ENCODE peak calls at places on chromosome X, in four cellular contexts. Q is HepG2, L is H1, F is SK-N-SH. C is an unnamed sample.

GRCh38 chrX:26613951-26614350 is 398.0 kb downstream of the MAGEB5 start:
- DNase-seq in Q (no peak), L (no peak), F (no peak), C (no peak)

GRCh38 chrX:55127692-55128091 is 38.9 kb downstream of the PAGE2 start:
- DNase-seq in Q (no peak), F (no peak), L (no peak), C (no peak)

GRCh38 chrX:47645530-47645929 is 4.8 kb downstream of the ELK1 start:
- DNase-seq in F (no peak), L (no peak), Q (no peak), C (no peak)

GRCh38 chrX:45619290-45619689 is 418.6 kb upstream of the DIPK2B start:
- DNase-seq in L (no peak), Q (no peak), F (no peak), C (no peak)

GRCh38 chrX:45710081-45710801 is 509.6 kb upstream of the DIPK2B start:
- DNase-seq in F (peak), Q (no peak), L (no peak), C (no peak)

GRCh38 chrX:11998944-11999343 is 139.3 kb upstream of the FRMPD4 start:
- DNase-seq in F (no peak), L (no peak), Q (no peak), C (no peak)

GRCh38 chrX:16444353-16444752 is 205.6 kb upstream of the S100G start:
- DNase-seq in F (no peak), Q (no peak), L (no peak), C (no peak)

GRCh38 chrX:72021975-72022374 is 109.7 kb downstream of the RTL5 start:
- DNase-seq in L (peak), F (no peak), Q (no peak), C (no peak)

GRCh38 chrX:150062292-150063137 is 124.2 kb upstream of the EOLA2 start:
- DNase-seq in L (no peak), Q (no peak), F (no peak), C (no peak)

GRCh38 chrX:29535212-29536162 is 679.9 kb upstream of the MAGEB2 start:
- DNase-seq in Q (no peak), F (no peak), L (no peak), C (no peak)

GRCh38 chrX:32987139-32987538 is 224.2 kb downstream of the DMD start:
- DNase-seq in L (peak), Q (no peak), F (no peak), C (no peak)

GRCh38 chrX:105701310-105702052 is 120.9 kb upstream of the NRK start:
- DNase-seq in F (peak), Q (no peak), L (no peak), C (no peak)

GRCh38 chrX:135521405-135522131 is 1.1 kb downstream of the INTS6L start:
- DNase-seq in L (peak), F (peak), Q (no peak), C (peak)
- TF ChIP-seq POLR2AphosphoS5 in L (peak), F (peak), Q (no peak), C (peak)

GRCh38 chrX:103733017-103733416 is 22.3 kb downstream of the TMEM31 start:
- DNase-seq in Q (no peak), L (no peak), F (no peak), C (no peak)

GRCh38 chrX:103729015-103729414 is 18.3 kb downstream of the TMEM31 start:
- DNase-seq in F (no peak), Q (no peak), L (no peak), C (no peak)

GRCh38 chrX:103730746-103731508 is 20.2 kb downstream of the TMEM31 start:
- DNase-seq in Q (no peak), F (no peak), L (no peak), C (no peak)

GRCh38 chrX:103730147-103730546 is 19.4 kb downstream of the TMEM31 start:
- DNase-seq in F (no peak), L (no peak), Q (no peak), C (no peak)

DNA sequence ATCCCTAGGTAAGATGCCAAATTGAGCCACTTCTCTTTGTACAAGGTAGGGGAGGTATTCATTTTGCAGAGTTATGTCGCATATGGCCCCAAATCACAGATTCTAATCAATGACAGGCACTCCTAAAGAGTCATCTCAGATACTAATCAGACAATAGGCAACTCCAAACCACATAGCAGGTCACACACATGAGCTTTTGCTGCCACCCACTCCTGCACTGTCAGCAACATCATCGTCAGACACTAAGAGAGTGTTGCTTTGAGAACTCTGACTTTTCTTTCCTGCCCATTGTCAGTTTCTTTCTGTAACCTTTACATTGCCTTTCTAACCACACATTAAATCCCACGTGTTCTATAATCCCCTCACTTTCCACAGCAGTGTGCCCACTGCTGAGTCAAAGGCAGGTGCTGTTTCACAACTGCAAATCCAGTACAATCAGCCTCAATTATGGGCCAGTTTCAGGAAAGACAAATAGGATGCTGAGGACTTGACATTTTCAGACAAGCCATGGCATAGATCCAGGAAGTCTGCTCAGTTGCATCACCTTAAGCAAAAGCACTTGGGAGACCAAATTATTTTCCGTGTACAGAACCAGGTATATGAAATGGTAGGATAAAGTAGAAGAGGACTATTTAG is 23.5 kb downstream of the TMEM31 start:
- DNase-seq in F (no peak), Q (no peak), L (no peak), C (no peak)
- TF ChIP-seq TAF1 in F (no peak), Q (no peak), L (no peak), C (no peak)

GRCh38 chrX:153511784-153512500 is 5.5 kb upstream of the ATP2B3 start:
- DNase-seq in L (no peak), F (no peak), Q (no peak), C (no peak)

GRCh38 chrX:153509592-153509991 is 7.8 kb upstream of the ATP2B3 start:
- DNase-seq in Q (no peak), F (no peak), L (no peak), C (no peak)

GRCh38 chrX:153507484-153508178 is 9.8 kb upstream of the ATP2B3 start:
- DNase-seq in F (peak), L (peak), Q (peak), C (peak)

GRCh38 chrX:153512501-153512893 is 4.9 kb upstream of the ATP2B3 start:
- DNase-seq in F (no peak), Q (no peak), L (no peak), C (no peak)

GRCh38 chrX:153510383-153510782 is 7.1 kb upstream of the ATP2B3 start:
- DNase-seq in F (no peak), L (no peak), Q (no peak), C (no peak)
- TF ChIP-seq POLR2AphosphoS5 in F (no peak), L (no peak), Q (no peak), C (no peak)

DNA sequence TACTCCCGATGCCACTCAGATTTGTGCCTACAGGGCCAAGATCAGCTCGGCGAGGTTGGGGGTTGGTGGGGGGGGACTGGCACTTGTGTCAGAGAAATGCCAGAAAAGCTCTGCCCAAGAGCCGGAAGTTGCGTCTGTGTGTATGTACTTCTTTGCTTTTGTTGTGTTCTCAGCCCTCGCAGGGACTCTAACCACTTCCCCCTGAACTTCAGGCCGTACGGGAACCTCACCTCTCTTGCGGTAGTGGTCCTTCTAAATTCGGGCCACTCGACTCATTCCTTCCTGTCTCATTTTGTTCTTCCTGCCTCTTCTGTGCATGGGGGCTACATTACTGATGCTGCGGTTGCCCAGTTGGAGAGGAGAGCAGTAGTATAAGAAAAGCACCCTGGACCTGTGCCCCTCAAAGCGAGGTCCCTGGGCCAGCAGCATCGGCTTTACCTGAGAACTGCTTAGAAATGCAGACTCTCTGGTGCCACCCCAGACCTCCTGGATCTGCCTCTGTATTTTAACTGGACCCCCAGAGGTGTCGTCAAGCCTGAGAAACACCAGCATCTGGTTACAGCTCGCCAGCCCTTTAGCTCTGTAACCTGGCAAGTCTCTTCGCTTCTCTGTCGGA is 146.3 kb upstream of the RPS6KA3 start:
- DNase-seq in L (no peak), Q (no peak), F (no peak), C (no peak)
- TF ChIP-seq TAF1 in L (no peak), Q (no peak), F (no peak), C (no peak)

GRCh38 chrX:154349979-154350378 is 24.5 kb downstream of the FLNA start:
- DNase-seq in F (no peak), Q (no peak), L (no peak), C (no peak)
- TF ChIP-seq POLR2AphosphoS5 in F (peak), Q (no peak), L (peak), C (no peak)

DNA sequence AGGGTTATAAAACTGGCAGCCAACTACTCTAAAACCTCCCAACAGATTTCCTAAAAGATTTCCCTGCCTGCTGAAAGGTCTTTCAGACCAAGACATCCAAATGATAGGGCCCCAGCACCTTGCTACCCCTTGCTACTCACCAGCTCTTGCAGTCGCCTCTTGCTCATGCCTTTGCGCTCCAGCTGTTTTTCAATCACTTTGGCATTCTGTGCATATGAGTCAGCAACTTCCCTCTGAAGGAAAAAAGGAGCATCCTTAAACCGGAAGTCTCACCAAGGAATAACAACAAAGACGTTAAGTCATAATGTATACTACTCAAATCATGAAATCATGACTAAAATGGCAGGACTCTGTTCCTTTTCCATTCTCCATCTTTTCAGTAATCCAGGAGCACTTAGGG is 24.0 kb downstream of the STEEP1 start:
- DNase-seq in Q (no peak), F (no peak), L (no peak), C (no peak)
- TF ChIP-seq TAF1 in Q (no peak), F (no peak), L (no peak), C (no peak)

DNA sequence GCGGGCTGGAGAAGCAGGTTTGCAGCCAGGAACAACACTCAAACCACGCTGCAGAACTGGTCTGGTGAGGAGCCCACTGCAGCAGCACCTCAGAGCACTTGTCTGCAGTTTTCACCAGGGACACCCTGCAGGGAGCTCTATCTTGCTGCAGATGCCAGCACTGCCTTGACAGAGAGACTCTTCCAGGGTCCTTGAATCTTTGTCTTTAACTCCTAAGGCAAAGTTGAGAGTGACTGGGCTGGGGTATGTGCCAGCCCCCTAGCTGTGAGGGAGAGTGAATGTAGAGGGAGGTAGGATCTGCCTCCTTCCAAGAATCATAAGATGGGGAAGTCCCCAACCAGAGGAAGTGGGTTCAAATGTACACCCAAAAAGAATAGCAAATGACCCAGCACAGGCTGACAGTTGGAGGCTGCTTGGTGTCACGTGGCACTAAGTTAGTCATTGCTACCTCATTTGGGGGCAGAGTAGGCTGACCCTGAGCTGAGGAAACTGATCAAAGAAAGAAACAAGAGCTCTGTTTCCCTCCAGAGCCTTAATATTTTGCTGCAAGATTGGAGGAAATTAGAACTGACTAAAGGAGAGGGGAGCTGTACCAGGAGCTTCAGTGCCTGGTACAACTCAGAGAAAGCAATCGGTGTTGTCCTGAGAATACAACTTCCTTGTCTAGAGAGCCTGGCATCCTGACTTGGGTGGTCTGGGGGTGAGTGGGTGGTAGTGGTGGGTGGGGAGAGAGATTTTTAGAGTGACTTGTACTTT is 28.2 kb upstream of the HUWE1 start:
- DNase-seq in Q (no peak), F (no peak), L (no peak), C (no peak)
- TF ChIP-seq POLR2AphosphoS5 in Q (no peak), F (no peak), L (no peak), C (peak)

GRCh38 chrX:153780678-153781427 is at the start of gene SRPK3:
- DNase-seq in L (no peak), Q (no peak), F (no peak), C (no peak)
- TF ChIP-seq TAF1 in L (no peak), Q (no peak), F (no peak), C (no peak)

GRCh38 chrX:41353964-41354363 is 20.0 kb downstream of the DDX3X start:
- DNase-seq in L (no peak), Q (no peak), F (no peak), C (no peak)

GRCh38 chrX:41350150-41350975 is 16.4 kb downstream of the DDX3X start:
- DNase-seq in Q (no peak), L (no peak), F (no peak), C (no peak)

GRCh38 chrX:41350976-41351569 is 17.1 kb downstream of the DDX3X start:
- DNase-seq in L (no peak), F (no peak), Q (no peak), C (no peak)

GRCh38 chrX:41351923-41352322 is 18.0 kb downstream of the DDX3X start:
- DNase-seq in L (no peak), Q (no peak), F (no peak), C (no peak)

GRCh38 chrX:41352329-41352801 is 18.4 kb downstream of the DDX3X start:
- DNase-seq in L (no peak), Q (no peak), F (no peak), C (no peak)
- TF ChIP-seq POLR2AphosphoS5 in L (no peak), Q (no peak), F (no peak), C (peak)

DNA sequence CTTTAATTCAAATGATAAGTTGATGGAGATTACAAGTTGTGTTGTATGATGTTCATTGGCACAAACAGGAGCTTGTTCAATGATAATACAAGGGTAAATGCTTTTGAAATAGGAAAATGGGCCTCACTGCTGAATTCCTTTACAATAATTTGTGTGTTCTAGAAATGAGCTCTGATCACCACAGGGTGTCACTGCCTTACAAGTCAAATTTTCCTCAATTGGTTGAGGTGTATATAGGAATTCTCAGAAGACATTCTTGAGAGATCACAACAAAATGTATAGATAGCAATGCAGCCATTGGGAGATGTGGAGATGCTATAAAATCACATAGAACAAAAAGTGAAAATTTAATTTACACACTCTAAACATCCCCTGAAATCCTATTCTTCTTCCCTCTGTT is 49.6 kb downstream of the KLF8 start:
- DNase-seq in L (no peak), F (peak), Q (peak), C (no peak)
- TF ChIP-seq TAF1 in L (no peak), F (no peak), Q (no peak), C (no peak)